ENCODE peak calls at places on chromosomes 5 and 9, in eight cellular contexts. O, R, J, I, F, M, C and L are unnamed samples.

GRCh38 chr9:97635026-97635425 is 1.4 kb downstream of the NCBP1 start:
- DNase-seq in M (no peak), F (no peak), I (no peak), O (no peak), R (no peak), C (no peak), J (no peak), L (no peak)

GRCh38 chr5:54611290-54611951 is 93.9 kb downstream of the SNX18 start:
- DNase-seq in I (no peak), M (no peak), R (no peak), C (no peak), O (peak; percentile 24), J (no peak), F (no peak), L (no peak)

GRCh38 chr9:89849096-89849495 is 244.3 kb downstream of the GADD45G start:
- DNase-seq in I (no peak), R (no peak), F (no peak), M (no peak), J (no peak), C (no peak), O (no peak), L (no peak)

GRCh38 chr9:128244443-128245226 is 31.2 kb downstream of the GOLGA2 start:
- DNase-seq in R (peak; percentile 49), J (peak; percentile 56), C (peak; percentile 98), F (peak; percentile 89), O (peak; percentile 95), M (no peak), I (peak; percentile 62), L (peak; percentile 42)

GRCh38 chr9:35424356-35425352 is 65.3 kb upstream of the RUSC2 start:
- DNase-seq in I (peak; percentile 11), O (no peak), R (no peak), C (no peak), J (no peak), M (no peak), F (no peak), L (peak; percentile 61)

GRCh38 chr5:173320259-173320658 is 8.0 kb downstream of the STC2 start:
- DNase-seq in J (no peak), O (no peak), C (peak; percentile 88), R (no peak), F (peak; percentile 58), M (no peak), I (no peak), L (no peak)

GRCh38 chr5:146751054-146751453 is 127.5 kb downstream of the PPP2R2B start:
- DNase-seq in J (no peak), C (no peak), O (no peak), R (no peak), F (no peak), I (no peak), M (no peak), L (no peak)

GRCh38 chr5:124330595-124330994 is 415.8 kb downstream of the ZNF608 start:
- DNase-seq in J (no peak), M (no peak), I (no peak), F (no peak), R (no peak), O (peak; percentile 21), C (no peak), L (no peak)

GRCh38 chr9:101093620-101094019 is 65.1 kb downstream of the PLPPR1 start:
- DNase-seq in F (no peak), I (no peak), J (no peak), M (no peak), O (peak; percentile 23), R (no peak), C (no peak), L (no peak)

GRCh38 chr9:37201581-37201980 is 81.2 kb downstream of the ZCCHC7 start:
- DNase-seq in I (peak; percentile 27), R (no peak), M (no peak), C (no peak), J (no peak), F (no peak), O (no peak), L (peak; percentile 74)

GRCh38 chr5:57037355-57037754 is 85.4 kb upstream of the MIER3 start:
- DNase-seq in O (no peak), I (peak; percentile 45), F (no peak), C (no peak), R (no peak), M (no peak), J (no peak), L (no peak)

DNA sequence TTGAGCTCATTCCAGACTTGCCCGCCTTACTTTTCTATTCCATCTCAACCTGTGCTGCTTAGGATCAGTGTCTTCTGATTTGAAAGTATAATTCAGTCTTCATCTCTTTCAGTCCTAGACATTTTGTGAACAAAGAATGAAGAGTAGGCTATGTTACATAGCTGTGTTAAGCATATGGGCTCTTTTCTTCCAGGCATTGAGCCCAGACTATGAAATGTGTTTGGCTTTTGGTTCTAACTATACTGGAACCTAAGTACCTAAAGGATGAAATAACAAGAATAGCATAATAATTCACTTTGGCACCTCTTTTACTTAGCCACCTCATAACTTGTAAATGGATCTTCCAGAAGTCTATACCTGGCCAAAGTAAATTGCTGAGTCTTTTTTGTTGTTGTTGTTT is 71.4 kb downstream of the SLF1 start:
- DNase-seq in M (no peak), R (no peak), J (no peak), O (no peak), C (no peak), I (no peak), F (peak; percentile 19), L (no peak)
- TF ChIP-seq CTCF in M (no peak), R (no peak), J (no peak), O (no peak), C (no peak), I (no peak), F (no peak), L (no peak)

DNA sequence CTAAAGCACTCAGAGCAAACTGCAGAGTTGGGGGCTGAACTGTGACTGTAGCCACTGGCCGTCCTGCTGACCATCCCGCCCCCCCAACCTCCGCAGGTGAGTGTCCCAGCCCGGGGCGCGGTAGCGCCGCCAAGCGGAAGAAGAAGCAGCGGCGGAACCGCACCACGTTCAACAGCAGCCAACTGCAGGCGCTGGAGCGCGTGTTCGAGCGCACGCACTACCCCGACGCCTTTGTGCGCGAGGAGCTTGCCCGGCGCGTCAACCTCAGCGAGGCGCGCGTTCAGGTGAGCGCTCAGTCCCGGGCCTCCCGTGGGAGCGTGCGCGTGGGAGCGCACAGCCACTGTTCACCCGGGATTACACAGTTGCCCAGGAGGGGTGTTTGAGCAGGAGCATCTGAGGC is 33.7 kb downstream of the PTGES start:
- DNase-seq in F (no peak), C (no peak), R (no peak), I (peak; percentile 28), O (no peak), M (no peak), J (no peak), L (no peak)
- TF ChIP-seq CTCF in F (no peak), C (no peak), R (no peak), I (peak; percentile 35), O (no peak), M (no peak), J (no peak), L (no peak)

GRCh38 chr9:135152608-135153337 is 65.3 kb downstream of the OLFM1 start:
- DNase-seq in J (no peak), M (no peak), O (no peak), R (no peak), I (peak; percentile 46), C (no peak), F (no peak), L (peak; percentile 85)

GRCh38 chr9:135151905-135152304 is 64.4 kb downstream of the OLFM1 start:
- DNase-seq in C (no peak), M (no peak), I (no peak), O (no peak), F (no peak), J (no peak), R (no peak), L (no peak)

GRCh38 chr9:135149876-135150275 is 62.4 kb downstream of the OLFM1 start:
- DNase-seq in J (no peak), R (no peak), I (no peak), O (no peak), C (no peak), F (no peak), M (no peak), L (no peak)

GRCh38 chr9:135148386-135148785 is 60.9 kb downstream of the OLFM1 start:
- DNase-seq in F (no peak), J (no peak), M (no peak), R (no peak), O (no peak), C (no peak), I (no peak), L (no peak)

DNA sequence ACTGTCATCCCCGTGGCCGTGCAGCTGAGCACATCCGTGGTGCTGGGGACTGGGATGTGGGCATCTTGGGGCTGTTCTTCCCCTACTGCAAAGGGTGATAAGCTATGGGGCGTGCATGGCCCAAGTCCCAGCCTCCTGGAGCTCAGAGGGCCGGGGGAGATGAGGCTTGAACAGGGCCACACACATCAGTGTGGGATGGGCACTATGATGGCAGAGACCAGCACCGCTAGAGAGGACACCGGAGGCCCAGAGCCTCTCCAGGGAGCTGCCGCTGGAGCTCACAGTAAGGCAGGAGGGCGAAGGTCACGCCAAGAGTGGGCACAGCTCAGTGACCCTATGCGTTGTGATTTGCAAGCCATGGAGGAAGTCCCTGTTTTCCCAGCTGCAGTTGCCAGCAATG is 63.5 kb downstream of the OLFM1 start:
- DNase-seq in O (no peak), I (no peak), F (no peak), C (no peak), R (no peak), M (no peak), J (no peak), L (no peak)
- TF ChIP-seq CTCF in O (no peak), I (no peak), F (no peak), C (no peak), R (no peak), M (no peak), J (no peak), L (no peak)

DNA sequence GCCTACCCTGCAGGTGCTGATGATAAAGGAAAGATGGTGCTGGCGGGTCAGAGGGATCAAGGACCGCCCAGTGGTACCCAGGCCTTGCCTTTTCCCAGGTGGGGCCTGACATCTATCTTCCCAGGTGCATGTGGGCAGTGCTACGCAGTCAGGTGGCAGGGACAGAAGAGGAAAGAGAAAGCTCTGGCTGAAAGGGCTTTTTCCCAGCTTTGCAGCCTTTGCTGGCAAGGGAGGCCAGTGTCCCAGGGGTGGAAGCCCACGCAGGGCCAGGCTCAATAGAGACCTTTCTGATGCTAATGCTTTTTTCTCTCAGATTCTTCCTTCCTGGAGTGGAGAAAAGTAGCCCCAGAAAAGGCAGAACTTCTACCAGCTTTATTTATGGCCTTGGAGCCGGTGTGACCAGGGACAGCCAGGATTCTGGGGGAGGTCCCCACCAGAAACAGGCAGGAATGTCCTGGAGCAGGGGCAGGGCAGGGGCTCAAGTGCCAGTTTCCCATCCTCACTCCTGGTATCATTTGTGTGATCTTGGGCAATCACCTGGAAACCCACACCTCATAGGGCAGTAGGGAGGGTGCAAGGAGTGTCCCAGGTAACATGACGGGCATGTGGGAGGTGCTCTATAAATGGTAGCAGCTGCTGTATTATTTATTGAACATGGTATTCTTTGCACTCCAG is 36.9 kb downstream of the FABP6 start:
- DNase-seq in F (no peak), C (no peak), O (no peak), R (no peak), M (no peak), I (no peak), J (no peak), L (no peak)
- TF ChIP-seq CTCF in F (no peak), C (no peak), O (no peak), R (no peak), M (no peak), I (no peak), J (no peak), L (no peak)

GRCh38 chr5:1437452-1437851 is 7.8 kb downstream of the SLC6A3 start:
- DNase-seq in R (peak; percentile 27), M (no peak), F (peak; percentile 45), C (peak; percentile 68), J (no peak), I (no peak), O (peak; percentile 56), L (no peak)
- TF ChIP-seq CTCF in R (no peak), M (no peak), F (no peak), C (no peak), J (no peak), I (no peak), O (peak; percentile 19), L (no peak)